ENCODE peak calls at places on chromosomes 6 and 20, in eight cellular contexts. W, D, L, Q, N, X, H and T are unnamed samples.

GRCh38 chr20:49029203-49029602 is 16.9 kb upstream of the CSE1L start:
- DNase-seq in W (no peak), D (no peak), L (no peak), Q (peak), N (peak), X (peak), H (no peak), T (no peak)

GRCh38 chr20:43915209-43916072 is 789 bp downstream of the TOX2 start:
- DNase-seq in W (no peak), D (no peak), L (peak), Q (no peak), N (peak), X (no peak), H (peak), T (peak)

GRCh38 chr6:32954983-32955802 is 2.3 kb upstream of the HLA-DMA start:
- DNase-seq in W (no peak), D (no peak), L (no peak), Q (no peak), N (peak), X (no peak), H (peak), T (peak)

GRCh38 chr6:37882724-37883413 is 63.3 kb downstream of the ZFAND3 start:
- DNase-seq in W (no peak), D (no peak), L (peak), Q (peak), N (peak), X (no peak), H (peak), T (no peak)

GRCh38 chr20:59933296-59933848 is at the start of gene SYCP2:
- DNase-seq in W (no peak), D (no peak), L (no peak), Q (peak), N (peak), X (no peak), H (peak), T (peak)

GRCh38 chr6:42369568-42369967 is 82.2 kb downstream of the TRERF1 start:
- DNase-seq in W (no peak), D (no peak), L (no peak), Q (no peak), N (no peak), X (no peak), H (no peak), T (peak)

GRCh38 chr6:138231399-138231886 is 13.2 kb upstream of the PBOV1 start:
- DNase-seq in W (peak), D (peak), L (no peak), Q (no peak), N (no peak), X (no peak), H (peak), T (no peak)

GRCh38 chr6:135144678-135145508 is 36.2 kb upstream of the MYB start:
- DNase-seq in W (no peak), D (no peak), L (peak), Q (no peak), N (peak), X (no peak), H (peak), T (peak)

GRCh38 chr20:20360464-20360863 is 7.4 kb upstream of the INSM1 start:
- DNase-seq in W (peak), D (peak), L (peak), Q (peak), N (peak), X (peak), H (peak), T (peak)

GRCh38 chr6:160535270-160535669 is 128.8 kb downstream of the LPA start:
- DNase-seq in W (no peak), D (no peak), L (no peak), Q (no peak), N (no peak), X (no peak), H (no peak), T (no peak)

GRCh38 chr20:8057871-8058270 is 38.3 kb upstream of the TMX4 start:
- DNase-seq in W (peak), D (no peak), L (no peak), Q (no peak), N (no peak), X (no peak), H (no peak), T (no peak)

GRCh38 chr6:142420822-142421221 is 119.0 kb downstream of the ADGRG6 start:
- DNase-seq in W (no peak), D (no peak), L (no peak), Q (no peak), N (no peak), X (no peak), H (no peak), T (no peak)

GRCh38 chr20:9417665-9418064 is 96.7 kb upstream of the LAMP5 start:
- DNase-seq in W (no peak), D (no peak), L (peak), Q (no peak), N (peak), X (no peak), H (no peak), T (no peak)

GRCh38 chr6:39452306-39452705 is 129.8 kb upstream of the KCNK16 start:
- DNase-seq in W (no peak), D (no peak), L (peak), Q (no peak), N (peak), X (no peak), H (peak), T (no peak)

GRCh38 chr6:129501401-129502051 is 208.5 kb downstream of the ARHGAP18 start:
- DNase-seq in W (no peak), D (no peak), L (peak), Q (peak), N (peak), X (peak), H (peak), T (no peak)

GRCh38 chr6:115668781-115669180 is 391.9 kb downstream of the FRK start:
- DNase-seq in W (no peak), D (no peak), L (no peak), Q (no peak), N (no peak), X (no peak), H (no peak), T (no peak)

GRCh38 chr6:6256881-6257280 is 63.6 kb downstream of the F13A1 start:
- DNase-seq in W (no peak), D (no peak), L (no peak), Q (no peak), N (no peak), X (no peak), H (no peak), T (no peak)

GRCh38 chr6:149963212-149963461 is 606 bp upstream of the ULBP1 start:
- DNase-seq in W (no peak), D (no peak), L (peak), Q (peak), N (peak), X (no peak), H (peak), T (peak)

GRCh38 chr20:56778765-56779195 is 149.7 kb downstream of the TFAP2C start:
- DNase-seq in W (no peak), D (no peak), L (no peak), Q (no peak), N (peak), X (no peak), H (peak), T (no peak)

GRCh38 chr20:16528078-16528477 is 45.2 kb downstream of the KIF16B start:
- DNase-seq in W (peak), D (peak), L (peak), Q (peak), N (peak), X (no peak), H (peak), T (peak)

GRCh38 chr6:145137425-145137824 is 597.9 kb downstream of the EPM2A start:
- DNase-seq in W (no peak), D (no peak), L (peak), Q (no peak), N (peak), X (no peak), H (peak), T (no peak)

GRCh38 chr6:105798057-105798456 is 288.1 kb upstream of the PRDM1 start:
- DNase-seq in W (no peak), D (no peak), L (peak), Q (peak), N (peak), X (peak), H (no peak), T (peak)

GRCh38 chr20:688809-689208 is 13.2 kb upstream of the SCRT2 start:
- DNase-seq in W (no peak), D (no peak), L (peak), Q (no peak), N (no peak), X (no peak), H (no peak), T (no peak)

GRCh38 chr6:33248643-33248931 is 23.1 kb downstream of the VPS52 start:
- DNase-seq in W (peak), D (peak), L (peak), Q (no peak), N (peak), X (peak), H (no peak), T (no peak)

GRCh38 chr6:140438346-140438735 is 1063.9 kb upstream of the CITED2 start:
- DNase-seq in W (no peak), D (no peak), L (peak), Q (no peak), N (no peak), X (no peak), H (no peak), T (no peak)

GRCh38 chr20:53643031-53643832 is 49.6 kb upstream of the ZNF217 start:
- DNase-seq in W (no peak), D (no peak), L (peak), Q (peak), N (peak), X (no peak), H (peak), T (peak)

GRCh38 chr20:62021794-62022419 is 43.8 kb downstream of the TAF4 start:
- DNase-seq in W (no peak), D (no peak), L (no peak), Q (no peak), N (no peak), X (no peak), H (no peak), T (no peak)

GRCh38 chr6:44002591-44003344 is 124.5 kb downstream of the MRPL14 start:
- DNase-seq in W (no peak), D (peak), L (peak), Q (peak), N (peak), X (no peak), H (peak), T (peak)

GRCh38 chr20:48247961-48248360 is 462.7 kb upstream of the SULF2 start:
- DNase-seq in W (no peak), D (no peak), L (no peak), Q (no peak), N (no peak), X (no peak), H (no peak), T (no peak)

GRCh38 chr20:891121-892080 is 24.7 kb downstream of the ANGPT4 start:
- DNase-seq in W (no peak), D (no peak), L (no peak), Q (no peak), N (peak), X (no peak), H (no peak), T (no peak)

GRCh38 chr20:4507288-4507719 is 214.4 kb upstream of the PRND start:
- DNase-seq in W (no peak), D (no peak), L (peak), Q (peak), N (peak), X (peak), H (peak), T (no peak)

GRCh38 chr20:61453219-61453618 is 201.2 kb downstream of the CDH4 start:
- DNase-seq in W (no peak), D (no peak), L (no peak), Q (no peak), N (no peak), X (no peak), H (no peak), T (no peak)

GRCh38 chr6:148200302-148200701 is 142.3 kb upstream of the SASH1 start:
- DNase-seq in W (peak), D (no peak), L (no peak), Q (no peak), N (no peak), X (no peak), H (no peak), T (no peak)

GRCh38 chr20:973785-974194 is 28.3 kb downstream of the RSPO4 start:
- DNase-seq in W (peak), D (no peak), L (peak), Q (no peak), N (peak), X (no peak), H (peak), T (peak)

GRCh38 chr6:7401103-7401502 is 11.5 kb downstream of the RIOK1 start:
- DNase-seq in W (no peak), D (no peak), L (peak), Q (no peak), N (no peak), X (no peak), H (no peak), T (no peak)

GRCh38 chr6:35368038-35368887 is 25.9 kb downstream of the PPARD start:
- DNase-seq in W (no peak), D (no peak), L (peak), Q (peak), N (peak), X (no peak), H (peak), T (no peak)

GRCh38 chr6:147417954-147418353 is 90.5 kb upstream of the SAMD5 start:
- DNase-seq in W (no peak), D (no peak), L (no peak), Q (no peak), N (no peak), X (no peak), H (no peak), T (no peak)

GRCh38 chr20:3748073-3748472 is 15.6 kb downstream of the HSPA12B start:
- DNase-seq in W (no peak), D (no peak), L (no peak), Q (no peak), N (no peak), X (no peak), H (no peak), T (no peak)

GRCh38 chr6:130978660-130979396 is 84.2 kb downstream of the EPB41L2 start:
- DNase-seq in W (no peak), D (no peak), L (no peak), Q (no peak), N (no peak), X (no peak), H (no peak), T (no peak)